ENCODE peak calls at places on chromosomes 12 and 14, in six cellular contexts. T, D, V, C, E and B are unnamed samples.

GRCh38 chr14:94062344-94062904 is 18.6 kb downstream of the DDX24 start:
- DNase-seq in T (no peak), D (no peak), V (peak), C (no peak), E (no peak), B (no peak)

GRCh38 chr12:71236133-71236660 is 78.4 kb upstream of the TSPAN8 start:
- DNase-seq in T (no peak), D (no peak), V (no peak), C (no peak), E (no peak), B (no peak)

GRCh38 chr12:74897425-74898211 is 312.0 kb downstream of the KCNC2 start:
- DNase-seq in T (no peak), D (no peak), V (no peak), C (no peak), E (no peak), B (no peak)

GRCh38 chr14:60514378-60515243 is 5.7 kb downstream of the SIX6 start:
- DNase-seq in T (no peak), D (no peak), V (no peak), C (no peak), E (no peak), B (no peak)

GRCh38 chr12:3962661-3963483 is 89.7 kb upstream of the PARP11 start:
- DNase-seq in T (peak), D (peak), V (no peak), C (no peak), E (no peak), B (peak)

GRCh38 chr14:79571361-79571760 is 639.9 kb downstream of the DIO2 start:
- DNase-seq in T (no peak), D (no peak), V (no peak), C (no peak), E (no peak), B (no peak)

GRCh38 chr14:46198676-46199075 is 452.9 kb downstream of the RPL10L start:
- DNase-seq in T (no peak), D (no peak), V (no peak), C (no peak), E (no peak), B (no peak)

GRCh38 chr12:3753549-3754284 is 808 bp upstream of the CRACR2A start:
- DNase-seq in T (no peak), D (no peak), V (peak), C (no peak), E (peak), B (no peak)

GRCh38 chr14:69547701-69548348 is 26.8 kb downstream of the CCDC177 start:
- DNase-seq in T (peak), D (peak), V (no peak), C (peak), E (no peak), B (no peak)

GRCh38 chr14:94338023-94338422 is 14.9 kb upstream of the SERPINA6 start:
- DNase-seq in T (no peak), D (no peak), V (no peak), C (no peak), E (no peak), B (no peak)

GRCh38 chr12:43444940-43445564 is 107.0 kb downstream of the ADAMTS20 start:
- DNase-seq in T (peak), D (peak), V (peak), C (peak), E (peak), B (no peak)

GRCh38 chr12:27013606-27014084 is 539 bp downstream of the TM7SF3 start:
- DNase-seq in T (no peak), D (no peak), V (peak), C (peak), E (no peak), B (no peak)

GRCh38 chr12:94983321-94983720 is 20.2 kb downstream of the NDUFA12 start:
- DNase-seq in T (no peak), D (no peak), V (no peak), C (no peak), E (no peak), B (no peak)

GRCh38 chr14:83988274-83988673 is 1541.7 kb upstream of the FLRT2 start:
- DNase-seq in T (no peak), D (no peak), V (peak), C (no peak), E (no peak), B (no peak)

GRCh38 chr12:5770727-5771126 is 174.3 kb downstream of the ANO2 start:
- DNase-seq in T (no peak), D (no peak), V (no peak), C (no peak), E (no peak), B (no peak)

GRCh38 chr14:91154851-91155625 is 41.2 kb downstream of the DGLUCY start:
- DNase-seq in T (peak), D (no peak), V (peak), C (no peak), E (peak), B (no peak)

GRCh38 chr14:89429206-89430091 is 12.4 kb upstream of the FOXN3 start:
- DNase-seq in T (peak), D (peak), V (no peak), C (no peak), E (no peak), B (peak)

GRCh38 chr12:65430571-65431306 is 152.3 kb downstream of the MSRB3 start:
- DNase-seq in T (no peak), D (no peak), V (peak), C (peak), E (no peak), B (no peak)

GRCh38 chr12:48004941-48005749 is 869 bp upstream of the COL2A1 start:
- DNase-seq in T (no peak), D (no peak), V (no peak), C (no peak), E (no peak), B (no peak)

GRCh38 chr12:122835693-122836026 is 403 bp downstream of the HIP1R start:
- DNase-seq in T (peak), D (no peak), V (no peak), C (peak), E (no peak), B (peak)

GRCh38 chr12:69298133-69298532 is 50.0 kb upstream of the LYZ start:
- DNase-seq in T (no peak), D (no peak), V (no peak), C (no peak), E (no peak), B (no peak)

GRCh38 chr12:113207621-113208040 is 13.6 kb upstream of the TPCN1 start:
- DNase-seq in T (no peak), D (no peak), V (no peak), C (no peak), E (no peak), B (peak)

GRCh38 chr14:91041450-91041849 is 19.0 kb downstream of the RPS6KA5 start:
- DNase-seq in T (no peak), D (no peak), V (no peak), C (no peak), E (no peak), B (no peak)

GRCh38 chr12:4009979-4010704 is 136.9 kb upstream of the PARP11 start:
- DNase-seq in T (no peak), D (no peak), V (no peak), C (no peak), E (no peak), B (no peak)

GRCh38 chr14:75877292-75877691 is 104.5 kb downstream of the TGFB3 start:
- DNase-seq in T (no peak), D (no peak), V (peak), C (no peak), E (no peak), B (no peak)

GRCh38 chr14:34981743-34982420 is 910 bp upstream of the SRP54 start:
- DNase-seq in T (peak), D (peak), V (no peak), C (no peak), E (no peak), B (no peak)

GRCh38 chr14:91858536-91859275 is 8.6 kb downstream of the TC2N start:
- DNase-seq in T (no peak), D (no peak), V (peak), C (peak), E (no peak), B (peak)

GRCh38 chr12:52020539-52021336 is 14.0 kb downstream of the TAMALIN start:
- DNase-seq in T (peak), D (peak), V (peak), C (peak), E (peak), B (peak)

GRCh38 chr14:100384819-100385813 is 62.0 kb downstream of the SLC25A47 start:
- DNase-seq in T (no peak), D (no peak), V (peak), C (no peak), E (no peak), B (no peak)

GRCh38 chr12:131204416-131205311 is 251.0 kb downstream of the ADGRD1 start:
- DNase-seq in T (no peak), D (no peak), V (no peak), C (no peak), E (no peak), B (no peak)

GRCh38 chr12:56574210-56574609 is 52.6 kb downstream of the RBMS2 start:
- DNase-seq in T (no peak), D (no peak), V (peak), C (no peak), E (no peak), B (no peak)